ENCODE peak calls at places on chromosomes 6 and 20, in eight cellular contexts. One of them, this sample, is unnamed.

GRCh38 chr6:50608421-50608820 is 104.9 kb upstream of the TFAP2D start:
- DNase-seq in epithelial cell of esophagus: peak
- DNase-seq in GM23338: no peak
- DNase-seq in fibroblast of the aortic adventitia: no peak
- DNase-seq in IMR-90: no peak
- DNase-seq in CD8-positive, alpha-beta T cell: no peak
- DNase-seq in CD4-positive, alpha-beta memory T cell: no peak
- DNase-seq in left ventricle myocardium inferior: no peak
- DNase-seq in this sample: no peak

GRCh38 chr20:63140683-63141433 is 75.1 kb downstream of the YTHDF1 start:
- DNase-seq in epithelial cell of esophagus: no peak
- DNase-seq in GM23338: no peak
- DNase-seq in fibroblast of the aortic adventitia: no peak
- DNase-seq in IMR-90: no peak
- DNase-seq in CD8-positive, alpha-beta T cell: no peak
- DNase-seq in CD4-positive, alpha-beta memory T cell: no peak
- DNase-seq in left ventricle myocardium inferior: no peak
- DNase-seq in this sample: no peak

GRCh38 chr6:11814116-11814515 is 35.5 kb upstream of the ADTRP start:
- DNase-seq in epithelial cell of esophagus: no peak
- DNase-seq in GM23338: no peak
- DNase-seq in fibroblast of the aortic adventitia: no peak
- DNase-seq in IMR-90: no peak
- DNase-seq in CD8-positive, alpha-beta T cell: no peak
- DNase-seq in CD4-positive, alpha-beta memory T cell: no peak
- DNase-seq in left ventricle myocardium inferior: no peak
- DNase-seq in this sample: no peak

GRCh38 chr20:35947489-35947888 is 6.8 kb downstream of the SCAND1 start:
- DNase-seq in epithelial cell of esophagus: peak
- DNase-seq in GM23338: peak
- DNase-seq in fibroblast of the aortic adventitia: peak
- DNase-seq in IMR-90: peak
- DNase-seq in CD8-positive, alpha-beta T cell: peak
- DNase-seq in CD4-positive, alpha-beta memory T cell: no peak
- DNase-seq in left ventricle myocardium inferior: no peak
- DNase-seq in this sample: no peak

GRCh38 chr6:15420959-15421438 is 175.1 kb downstream of the JARID2 start:
- DNase-seq in epithelial cell of esophagus: no peak
- DNase-seq in GM23338: no peak
- DNase-seq in fibroblast of the aortic adventitia: no peak
- DNase-seq in IMR-90: no peak
- DNase-seq in CD8-positive, alpha-beta T cell: no peak
- DNase-seq in CD4-positive, alpha-beta memory T cell: no peak
- DNase-seq in left ventricle myocardium inferior: no peak
- DNase-seq in this sample: no peak

GRCh38 chr20:58342104-58342945 is 32.8 kb downstream of the RAB22A start:
- DNase-seq in epithelial cell of esophagus: peak
- DNase-seq in GM23338: no peak
- DNase-seq in fibroblast of the aortic adventitia: peak
- DNase-seq in IMR-90: peak
- DNase-seq in CD8-positive, alpha-beta T cell: no peak
- DNase-seq in CD4-positive, alpha-beta memory T cell: no peak
- DNase-seq in left ventricle myocardium inferior: no peak
- DNase-seq in this sample: peak

GRCh38 chr20:47749367-47749766 is 35.9 kb downstream of the SULF2 start:
- DNase-seq in epithelial cell of esophagus: no peak
- DNase-seq in GM23338: no peak
- DNase-seq in fibroblast of the aortic adventitia: peak
- DNase-seq in IMR-90: no peak
- DNase-seq in CD8-positive, alpha-beta T cell: no peak
- DNase-seq in CD4-positive, alpha-beta memory T cell: no peak
- DNase-seq in left ventricle myocardium inferior: peak
- DNase-seq in this sample: no peak

GRCh38 chr6:88047510-88048150 is at the start of gene SPACA1:
- DNase-seq in epithelial cell of esophagus: no peak
- DNase-seq in GM23338: peak
- DNase-seq in fibroblast of the aortic adventitia: no peak
- DNase-seq in IMR-90: no peak
- DNase-seq in CD8-positive, alpha-beta T cell: no peak
- DNase-seq in CD4-positive, alpha-beta memory T cell: no peak
- DNase-seq in left ventricle myocardium inferior: no peak
- DNase-seq in this sample: no peak

GRCh38 chr6:30490031-30490876 is 945 bp downstream of the HLA-E start:
- DNase-seq in epithelial cell of esophagus: peak
- DNase-seq in GM23338: peak
- DNase-seq in fibroblast of the aortic adventitia: peak
- DNase-seq in IMR-90: peak
- DNase-seq in CD8-positive, alpha-beta T cell: peak
- DNase-seq in CD4-positive, alpha-beta memory T cell: peak
- DNase-seq in left ventricle myocardium inferior: peak
- DNase-seq in this sample: peak

GRCh38 chr20:1854246-1854645 is 41.0 kb upstream of the SIRPA start:
- DNase-seq in epithelial cell of esophagus: no peak
- DNase-seq in GM23338: no peak
- DNase-seq in fibroblast of the aortic adventitia: no peak
- DNase-seq in IMR-90: no peak
- DNase-seq in CD8-positive, alpha-beta T cell: no peak
- DNase-seq in CD4-positive, alpha-beta memory T cell: no peak
- DNase-seq in left ventricle myocardium inferior: no peak
- DNase-seq in this sample: no peak

GRCh38 chr20:2736441-2736840 is 43.9 kb downstream of the EBF4 start:
- DNase-seq in epithelial cell of esophagus: no peak
- DNase-seq in GM23338: no peak
- DNase-seq in fibroblast of the aortic adventitia: no peak
- DNase-seq in IMR-90: no peak
- DNase-seq in CD8-positive, alpha-beta T cell: no peak
- DNase-seq in CD4-positive, alpha-beta memory T cell: no peak
- DNase-seq in left ventricle myocardium inferior: no peak
- DNase-seq in this sample: no peak

GRCh38 chr6:69622230-69622629 is 174.6 kb downstream of the LMBRD1 start:
- DNase-seq in epithelial cell of esophagus: no peak
- DNase-seq in GM23338: no peak
- DNase-seq in fibroblast of the aortic adventitia: no peak
- DNase-seq in IMR-90: no peak
- DNase-seq in CD8-positive, alpha-beta T cell: no peak
- DNase-seq in CD4-positive, alpha-beta memory T cell: no peak
- DNase-seq in left ventricle myocardium inferior: no peak
- DNase-seq in this sample: no peak

GRCh38 chr20:40508821-40509220 is 180.2 kb downstream of the MAFB start:
- DNase-seq in epithelial cell of esophagus: no peak
- DNase-seq in GM23338: no peak
- DNase-seq in fibroblast of the aortic adventitia: no peak
- DNase-seq in IMR-90: no peak
- DNase-seq in CD8-positive, alpha-beta T cell: no peak
- DNase-seq in CD4-positive, alpha-beta memory T cell: no peak
- DNase-seq in left ventricle myocardium inferior: no peak
- DNase-seq in this sample: no peak

GRCh38 chr20:9235518-9235917 is 166.6 kb downstream of the PLCB4 start:
- DNase-seq in epithelial cell of esophagus: peak
- DNase-seq in GM23338: no peak
- DNase-seq in fibroblast of the aortic adventitia: peak
- DNase-seq in IMR-90: peak
- DNase-seq in CD8-positive, alpha-beta T cell: no peak
- DNase-seq in CD4-positive, alpha-beta memory T cell: no peak
- DNase-seq in left ventricle myocardium inferior: no peak
- DNase-seq in this sample: peak

GRCh38 chr6:55826941-55827340 is 48.4 kb downstream of the BMP5 start:
- DNase-seq in epithelial cell of esophagus: peak
- DNase-seq in GM23338: no peak
- DNase-seq in fibroblast of the aortic adventitia: no peak
- DNase-seq in IMR-90: no peak
- DNase-seq in CD8-positive, alpha-beta T cell: no peak
- DNase-seq in CD4-positive, alpha-beta memory T cell: no peak
- DNase-seq in left ventricle myocardium inferior: no peak
- DNase-seq in this sample: no peak

GRCh38 chr6:95784869-95785268 is 207.5 kb downstream of the MANEA start:
- DNase-seq in epithelial cell of esophagus: no peak
- DNase-seq in GM23338: no peak
- DNase-seq in fibroblast of the aortic adventitia: no peak
- DNase-seq in IMR-90: no peak
- DNase-seq in CD8-positive, alpha-beta T cell: no peak
- DNase-seq in CD4-positive, alpha-beta memory T cell: no peak
- DNase-seq in left ventricle myocardium inferior: no peak
- DNase-seq in this sample: no peak

GRCh38 chr6:101294051-101294638 is 99.4 kb upstream of the GRIK2 start:
- DNase-seq in epithelial cell of esophagus: no peak
- DNase-seq in GM23338: no peak
- DNase-seq in fibroblast of the aortic adventitia: no peak
- DNase-seq in IMR-90: no peak
- DNase-seq in CD8-positive, alpha-beta T cell: no peak
- DNase-seq in CD4-positive, alpha-beta memory T cell: no peak
- DNase-seq in left ventricle myocardium inferior: no peak
- DNase-seq in this sample: no peak

GRCh38 chr6:57048577-57048976 is 2.1 kb downstream of the KIAA1586 start:
- DNase-seq in epithelial cell of esophagus: peak
- DNase-seq in GM23338: no peak
- DNase-seq in fibroblast of the aortic adventitia: no peak
- DNase-seq in IMR-90: peak
- DNase-seq in CD8-positive, alpha-beta T cell: no peak
- DNase-seq in CD4-positive, alpha-beta memory T cell: no peak
- DNase-seq in left ventricle myocardium inferior: no peak
- DNase-seq in this sample: no peak
- H3K4me3 ChIP-seq in epithelial cell of esophagus: no peak
- H3K4me3 ChIP-seq in GM23338: peak
- H3K4me3 ChIP-seq in fibroblast of the aortic adventitia: peak
- H3K4me3 ChIP-seq in IMR-90: peak
- H3K4me3 ChIP-seq in CD8-positive, alpha-beta T cell: no peak
- H3K4me3 ChIP-seq in CD4-positive, alpha-beta memory T cell: no peak
- H3K4me3 ChIP-seq in left ventricle myocardium inferior: no peak
- H3K4me3 ChIP-seq in this sample: no peak

DNA sequence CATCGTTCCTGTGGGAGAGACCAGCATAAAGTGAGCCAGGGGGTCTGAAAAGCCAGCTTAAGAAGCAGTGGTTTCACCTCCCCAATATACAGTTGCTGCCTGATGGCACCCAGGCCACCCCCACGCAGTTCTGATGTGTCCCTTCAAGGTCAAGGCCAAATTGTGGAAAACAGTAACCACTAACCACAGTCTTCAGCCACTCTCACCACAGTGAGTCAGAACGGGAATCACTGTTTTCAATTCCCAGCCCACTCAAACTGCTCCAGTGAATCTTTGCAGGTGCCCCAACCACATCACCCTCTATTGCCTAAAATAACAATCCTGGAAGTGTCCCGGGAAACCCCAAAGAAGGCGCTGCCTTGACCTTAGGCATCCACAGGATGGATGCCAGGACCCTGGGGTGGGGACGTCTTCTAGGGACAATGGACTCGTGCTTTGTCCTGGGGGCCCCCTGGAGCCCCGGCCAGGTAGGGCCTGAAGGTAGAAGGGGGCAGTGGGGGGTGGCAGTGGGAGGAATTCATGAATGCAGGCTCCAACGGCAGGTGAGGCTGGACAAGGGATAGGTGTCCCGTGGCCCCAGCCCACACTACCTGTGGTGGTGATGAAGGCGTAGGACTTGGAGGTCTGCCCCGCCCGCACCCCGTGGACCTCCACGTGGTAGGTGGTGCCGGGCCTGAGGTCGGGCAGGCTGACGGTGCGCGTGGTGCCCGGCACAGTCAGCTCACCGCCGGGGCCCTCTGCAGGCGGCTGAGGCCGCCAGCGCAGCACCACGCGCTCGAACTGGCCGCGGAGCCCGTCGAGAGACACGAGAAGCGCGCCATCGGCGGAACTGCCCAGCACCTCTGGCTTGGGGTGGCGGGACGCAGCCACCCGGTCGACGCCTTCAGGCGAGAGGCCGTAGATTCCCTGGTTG is 22.2 kb downstream of the TNXB start:
- DNase-seq in epithelial cell of esophagus: peak
- DNase-seq in GM23338: peak
- DNase-seq in fibroblast of the aortic adventitia: peak
- DNase-seq in IMR-90: peak
- DNase-seq in CD8-positive, alpha-beta T cell: no peak
- DNase-seq in CD4-positive, alpha-beta memory T cell: no peak
- DNase-seq in left ventricle myocardium inferior: no peak
- DNase-seq in this sample: peak
- H3K4me3 ChIP-seq in epithelial cell of esophagus: no peak
- H3K4me3 ChIP-seq in GM23338: peak
- H3K4me3 ChIP-seq in fibroblast of the aortic adventitia: no peak
- H3K4me3 ChIP-seq in IMR-90: no peak
- H3K4me3 ChIP-seq in CD8-positive, alpha-beta T cell: no peak
- H3K4me3 ChIP-seq in CD4-positive, alpha-beta memory T cell: no peak
- H3K4me3 ChIP-seq in left ventricle myocardium inferior: peak
- H3K4me3 ChIP-seq in this sample: no peak

GRCh38 chr6:36129889-36130671 is at the start of gene MAPK13:
- DNase-seq in epithelial cell of esophagus: peak
- DNase-seq in GM23338: peak
- DNase-seq in fibroblast of the aortic adventitia: peak
- DNase-seq in IMR-90: peak
- DNase-seq in CD8-positive, alpha-beta T cell: peak
- DNase-seq in CD4-positive, alpha-beta memory T cell: peak
- DNase-seq in left ventricle myocardium inferior: no peak
- DNase-seq in this sample: no peak

GRCh38 chr6:36130672-36131516 is 581 bp downstream of the MAPK13 start:
- DNase-seq in epithelial cell of esophagus: peak
- DNase-seq in GM23338: peak
- DNase-seq in fibroblast of the aortic adventitia: no peak
- DNase-seq in IMR-90: no peak
- DNase-seq in CD8-positive, alpha-beta T cell: peak
- DNase-seq in CD4-positive, alpha-beta memory T cell: peak
- DNase-seq in left ventricle myocardium inferior: no peak
- DNase-seq in this sample: no peak

GRCh38 chr6:36133148-36133547 is 2.8 kb downstream of the MAPK13 start:
- DNase-seq in epithelial cell of esophagus: no peak
- DNase-seq in GM23338: no peak
- DNase-seq in fibroblast of the aortic adventitia: no peak
- DNase-seq in IMR-90: no peak
- DNase-seq in CD8-positive, alpha-beta T cell: no peak
- DNase-seq in CD4-positive, alpha-beta memory T cell: no peak
- DNase-seq in left ventricle myocardium inferior: no peak
- DNase-seq in this sample: no peak

GRCh38 chr6:36132221-36132895 is 2.0 kb downstream of the MAPK13 start:
- DNase-seq in epithelial cell of esophagus: no peak
- DNase-seq in GM23338: no peak
- DNase-seq in fibroblast of the aortic adventitia: no peak
- DNase-seq in IMR-90: no peak
- DNase-seq in CD8-positive, alpha-beta T cell: no peak
- DNase-seq in CD4-positive, alpha-beta memory T cell: no peak
- DNase-seq in left ventricle myocardium inferior: no peak
- DNase-seq in this sample: no peak

GRCh38 chr6:36131517-36132220 is 1.4 kb downstream of the MAPK13 start:
- DNase-seq in epithelial cell of esophagus: peak
- DNase-seq in GM23338: no peak
- DNase-seq in fibroblast of the aortic adventitia: peak
- DNase-seq in IMR-90: peak
- DNase-seq in CD8-positive, alpha-beta T cell: peak
- DNase-seq in CD4-positive, alpha-beta memory T cell: peak
- DNase-seq in left ventricle myocardium inferior: no peak
- DNase-seq in this sample: peak
- H3K4me3 ChIP-seq in epithelial cell of esophagus: peak
- H3K4me3 ChIP-seq in GM23338: peak
- H3K4me3 ChIP-seq in fibroblast of the aortic adventitia: peak
- H3K4me3 ChIP-seq in IMR-90: no peak
- H3K4me3 ChIP-seq in CD8-positive, alpha-beta T cell: peak
- H3K4me3 ChIP-seq in CD4-positive, alpha-beta memory T cell: peak
- H3K4me3 ChIP-seq in left ventricle myocardium inferior: peak
- H3K4me3 ChIP-seq in this sample: peak

DNA sequence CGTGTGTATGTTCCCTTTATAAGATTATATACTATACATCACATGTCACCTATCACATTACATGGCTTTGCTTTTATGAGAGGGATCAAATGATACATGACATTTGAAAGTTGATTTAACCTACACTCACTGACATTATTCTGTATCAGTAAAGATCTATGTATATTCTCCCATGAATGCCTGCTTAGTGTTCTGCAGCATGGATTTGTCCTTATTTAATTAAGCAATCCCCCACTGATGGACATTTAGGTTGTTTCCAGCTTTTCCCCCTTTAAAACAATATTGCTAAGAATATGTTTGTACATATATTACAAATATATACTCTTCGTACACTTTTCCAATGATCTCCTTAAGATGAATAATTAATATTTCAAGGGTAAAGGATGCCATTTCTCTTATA is 297.4 kb downstream of the TFAP2C start:
- DNase-seq in epithelial cell of esophagus: no peak
- DNase-seq in GM23338: no peak
- DNase-seq in fibroblast of the aortic adventitia: no peak
- DNase-seq in IMR-90: no peak
- DNase-seq in CD8-positive, alpha-beta T cell: no peak
- DNase-seq in CD4-positive, alpha-beta memory T cell: no peak
- DNase-seq in left ventricle myocardium inferior: no peak
- DNase-seq in this sample: no peak
- H3K4me3 ChIP-seq in epithelial cell of esophagus: no peak
- H3K4me3 ChIP-seq in GM23338: no peak
- H3K4me3 ChIP-seq in fibroblast of the aortic adventitia: no peak
- H3K4me3 ChIP-seq in IMR-90: no peak
- H3K4me3 ChIP-seq in CD8-positive, alpha-beta T cell: no peak
- H3K4me3 ChIP-seq in CD4-positive, alpha-beta memory T cell: no peak
- H3K4me3 ChIP-seq in left ventricle myocardium inferior: no peak
- H3K4me3 ChIP-seq in this sample: no peak

This sample was measured in brain microvascular endothelial cell.